ENCODE peak calls at places on chromosomes 16 and 17, in six cellular contexts. One of them, this sample, is unnamed.

GRCh38 chr17:53570731-53571130 is 252.0 kb upstream of the KIF2B start:
- DNase-seq in Peyer's patch: no peak
- DNase-seq in activated naive CD4-positive, alpha-beta T cell treated with anti-CD3 and anti-CD28 coated beads for 36 hours: no peak
- DNase-seq in stimulated activated CD4-positive, alpha-beta T cell treated with anti-CD3 and anti-CD28 coated beads, Interleukin-4, amount 100 ng/mL, for 1 hour: no peak
- DNase-seq in AG09309: no peak
- DNase-seq in pulmonary artery endothelial cell: no peak
- DNase-seq in this sample: no peak

GRCh38 chr17:63988741-63989621 is 9.2 kb upstream of the PRR29 start:
- DNase-seq in pulmonary artery endothelial cell: no peak
- DNase-seq in stimulated activated CD4-positive, alpha-beta T cell treated with anti-CD3 and anti-CD28 coated beads, Interleukin-4, amount 100 ng/mL, for 1 hour: no peak
- DNase-seq in Peyer's patch: no peak
- DNase-seq in activated naive CD4-positive, alpha-beta T cell treated with anti-CD3 and anti-CD28 coated beads for 36 hours: no peak
- DNase-seq in AG09309: no peak
- DNase-seq in this sample: no peak

GRCh38 chr16:19595043-19595767 is 39.7 kb downstream of the VPS35L start:
- DNase-seq in stimulated activated CD4-positive, alpha-beta T cell treated with anti-CD3 and anti-CD28 coated beads, Interleukin-4, amount 100 ng/mL, for 1 hour: no peak
- DNase-seq in Peyer's patch: no peak
- DNase-seq in activated naive CD4-positive, alpha-beta T cell treated with anti-CD3 and anti-CD28 coated beads for 36 hours: no peak
- DNase-seq in AG09309: peak
- DNase-seq in pulmonary artery endothelial cell: peak
- DNase-seq in this sample: no peak

GRCh38 chr16:17938546-17938945 is 398.0 kb downstream of the NPIPA8 start:
- DNase-seq in AG09309: no peak
- DNase-seq in activated naive CD4-positive, alpha-beta T cell treated with anti-CD3 and anti-CD28 coated beads for 36 hours: no peak
- DNase-seq in Peyer's patch: no peak
- DNase-seq in stimulated activated CD4-positive, alpha-beta T cell treated with anti-CD3 and anti-CD28 coated beads, Interleukin-4, amount 100 ng/mL, for 1 hour: no peak
- DNase-seq in pulmonary artery endothelial cell: no peak
- DNase-seq in this sample: no peak

GRCh38 chr16:88928405-88929375 is 48.3 kb downstream of the CBFA2T3 start:
- DNase-seq in Peyer's patch: no peak
- DNase-seq in activated naive CD4-positive, alpha-beta T cell treated with anti-CD3 and anti-CD28 coated beads for 36 hours: no peak
- DNase-seq in pulmonary artery endothelial cell: no peak
- DNase-seq in stimulated activated CD4-positive, alpha-beta T cell treated with anti-CD3 and anti-CD28 coated beads, Interleukin-4, amount 100 ng/mL, for 1 hour: no peak
- DNase-seq in AG09309: no peak
- DNase-seq in this sample: no peak

GRCh38 chr17:19290047-19290705 is 53.0 kb downstream of the EPN2 start:
- DNase-seq in AG09309: no peak
- DNase-seq in pulmonary artery endothelial cell: no peak
- DNase-seq in Peyer's patch: no peak
- DNase-seq in stimulated activated CD4-positive, alpha-beta T cell treated with anti-CD3 and anti-CD28 coated beads, Interleukin-4, amount 100 ng/mL, for 1 hour: no peak
- DNase-seq in activated naive CD4-positive, alpha-beta T cell treated with anti-CD3 and anti-CD28 coated beads for 36 hours: no peak
- DNase-seq in this sample: no peak

GRCh38 chr17:19979917-19980770 is 2.5 kb upstream of the AKAP10 start:
- DNase-seq in Peyer's patch: no peak
- DNase-seq in activated naive CD4-positive, alpha-beta T cell treated with anti-CD3 and anti-CD28 coated beads for 36 hours: no peak
- DNase-seq in pulmonary artery endothelial cell: no peak
- DNase-seq in AG09309: no peak
- DNase-seq in stimulated activated CD4-positive, alpha-beta T cell treated with anti-CD3 and anti-CD28 coated beads, Interleukin-4, amount 100 ng/mL, for 1 hour: no peak
- DNase-seq in this sample: no peak

GRCh38 chr17:31499771-31500554 is 108.5 kb downstream of the RAB11FIP4 start:
- DNase-seq in AG09309: no peak
- DNase-seq in stimulated activated CD4-positive, alpha-beta T cell treated with anti-CD3 and anti-CD28 coated beads, Interleukin-4, amount 100 ng/mL, for 1 hour: peak
- DNase-seq in pulmonary artery endothelial cell: no peak
- DNase-seq in activated naive CD4-positive, alpha-beta T cell treated with anti-CD3 and anti-CD28 coated beads for 36 hours: peak
- DNase-seq in Peyer's patch: no peak
- DNase-seq in this sample: no peak

GRCh38 chr17:72693147-72693878 is 399.2 kb downstream of the SLC39A11 start:
- DNase-seq in AG09309: no peak
- DNase-seq in activated naive CD4-positive, alpha-beta T cell treated with anti-CD3 and anti-CD28 coated beads for 36 hours: no peak
- DNase-seq in pulmonary artery endothelial cell: no peak
- DNase-seq in Peyer's patch: no peak
- DNase-seq in stimulated activated CD4-positive, alpha-beta T cell treated with anti-CD3 and anti-CD28 coated beads, Interleukin-4, amount 100 ng/mL, for 1 hour: no peak
- DNase-seq in this sample: no peak

GRCh38 chr17:38870259-38871165 is 654 bp downstream of the LASP1 start:
- DNase-seq in AG09309: no peak
- DNase-seq in pulmonary artery endothelial cell: no peak
- DNase-seq in Peyer's patch: peak
- DNase-seq in stimulated activated CD4-positive, alpha-beta T cell treated with anti-CD3 and anti-CD28 coated beads, Interleukin-4, amount 100 ng/mL, for 1 hour: peak
- DNase-seq in activated naive CD4-positive, alpha-beta T cell treated with anti-CD3 and anti-CD28 coated beads for 36 hours: peak
- DNase-seq in this sample: peak

GRCh38 chr16:62034236-62035114 is 1.8 kb downstream of the CDH8 start:
- DNase-seq in activated naive CD4-positive, alpha-beta T cell treated with anti-CD3 and anti-CD28 coated beads for 36 hours: no peak
- DNase-seq in pulmonary artery endothelial cell: no peak
- DNase-seq in AG09309: no peak
- DNase-seq in Peyer's patch: no peak
- DNase-seq in stimulated activated CD4-positive, alpha-beta T cell treated with anti-CD3 and anti-CD28 coated beads, Interleukin-4, amount 100 ng/mL, for 1 hour: no peak
- DNase-seq in this sample: no peak

GRCh38 chr16:88784074-88784855 is 755 bp downstream of the PIEZO1 start:
- DNase-seq in stimulated activated CD4-positive, alpha-beta T cell treated with anti-CD3 and anti-CD28 coated beads, Interleukin-4, amount 100 ng/mL, for 1 hour: peak
- DNase-seq in AG09309: no peak
- DNase-seq in Peyer's patch: peak
- DNase-seq in pulmonary artery endothelial cell: no peak
- DNase-seq in activated naive CD4-positive, alpha-beta T cell treated with anti-CD3 and anti-CD28 coated beads for 36 hours: peak
- DNase-seq in this sample: no peak

GRCh38 chr17:82461827-82462524 is 3.4 kb downstream of the NARF start:
- DNase-seq in activated naive CD4-positive, alpha-beta T cell treated with anti-CD3 and anti-CD28 coated beads for 36 hours: no peak
- DNase-seq in AG09309: no peak
- DNase-seq in pulmonary artery endothelial cell: no peak
- DNase-seq in Peyer's patch: no peak
- DNase-seq in stimulated activated CD4-positive, alpha-beta T cell treated with anti-CD3 and anti-CD28 coated beads, Interleukin-4, amount 100 ng/mL, for 1 hour: no peak
- DNase-seq in this sample: no peak

GRCh38 chr16:85358704-85359146 is 246.5 kb upstream of the CIBAR2 start:
- DNase-seq in activated naive CD4-positive, alpha-beta T cell treated with anti-CD3 and anti-CD28 coated beads for 36 hours: no peak
- DNase-seq in stimulated activated CD4-positive, alpha-beta T cell treated with anti-CD3 and anti-CD28 coated beads, Interleukin-4, amount 100 ng/mL, for 1 hour: no peak
- DNase-seq in pulmonary artery endothelial cell: no peak
- DNase-seq in AG09309: no peak
- DNase-seq in Peyer's patch: no peak
- DNase-seq in this sample: no peak

GRCh38 chr16:11370084-11370931 is 25.0 kb downstream of the RMI2 start:
- DNase-seq in Peyer's patch: peak
- DNase-seq in activated naive CD4-positive, alpha-beta T cell treated with anti-CD3 and anti-CD28 coated beads for 36 hours: peak
- DNase-seq in AG09309: no peak
- DNase-seq in pulmonary artery endothelial cell: no peak
- DNase-seq in stimulated activated CD4-positive, alpha-beta T cell treated with anti-CD3 and anti-CD28 coated beads, Interleukin-4, amount 100 ng/mL, for 1 hour: no peak
- DNase-seq in this sample: no peak

GRCh38 chr16:3646348-3646920 is 8.1 kb upstream of the DNASE1 start:
- DNase-seq in stimulated activated CD4-positive, alpha-beta T cell treated with anti-CD3 and anti-CD28 coated beads, Interleukin-4, amount 100 ng/mL, for 1 hour: no peak
- DNase-seq in activated naive CD4-positive, alpha-beta T cell treated with anti-CD3 and anti-CD28 coated beads for 36 hours: no peak
- DNase-seq in pulmonary artery endothelial cell: peak
- DNase-seq in Peyer's patch: peak
- DNase-seq in AG09309: no peak
- DNase-seq in this sample: no peak

This sample was measured in SIG-M5.